ENCODE peak calls at places on chromosome 5, in seven cellular contexts. O is HFFc6, B is left lung, Z is RCC 7860, F is lower leg skin, N is RPMI7951, L is T-helper 9 cell. K is an unnamed sample.

GRCh38 chr5:113319256-113320053 is 115.3 kb downstream of the TSSK1B start:
- DNase-seq in L (no peak), B (no peak), Z (no peak), N (no peak), F (no peak), O (no peak), K (no peak)

GRCh38 chr5:8461543-8461942 is 592.6 kb downstream of the MTRR start:
- DNase-seq in L (no peak), Z (no peak), F (no peak), N (no peak), B (no peak), O (no peak), K (no peak)

GRCh38 chr5:73592546-73592945 is 27.0 kb downstream of the UTP15 start:
- DNase-seq in B (no peak), L (no peak), N (no peak), F (no peak), Z (no peak), O (peak; percentile 32), K (peak; percentile 82)

GRCh38 chr5:35822541-35822940 is 34.1 kb upstream of the IL7R start:
- DNase-seq in F (no peak), B (no peak), Z (no peak), N (no peak), O (no peak), L (peak; percentile 16), K (no peak)

GRCh38 chr5:79512692-79513518 is 1.0 kb downstream of the HOMER1 start:
- DNase-seq in Z (no peak), B (no peak), L (no peak), F (no peak), O (peak; percentile 13), N (peak; percentile 11), K (peak; percentile 44)

GRCh38 chr5:54832066-54832465 is 153.3 kb downstream of the ESM1 start:
- DNase-seq in O (peak; percentile 67), N (peak; percentile 28), Z (no peak), F (no peak), B (no peak), L (no peak), K (no peak)

GRCh38 chr5:32460702-32461101 is 16.2 kb upstream of the ZFR start:
- DNase-seq in L (no peak), B (no peak), N (no peak), Z (no peak), O (no peak), F (peak; percentile 14), K (no peak)

GRCh38 chr5:16483361-16483760 is 17.8 kb upstream of the ZNF622 start:
- DNase-seq in L (no peak), Z (no peak), O (no peak), B (no peak), N (no peak), F (no peak), K (no peak)

GRCh38 chr5:124668353-124669299 is 77.8 kb downstream of the ZNF608 start:
- DNase-seq in F (no peak), N (no peak), Z (no peak), B (no peak), O (no peak), L (no peak), K (no peak)

GRCh38 chr5:142749321-142749720 is 20.9 kb upstream of the ARHGAP26 start:
- DNase-seq in O (peak; percentile 46), F (no peak), Z (peak; percentile 46), L (no peak), B (no peak), N (peak; percentile 77), K (peak; percentile 68)

GRCh38 chr5:67291671-67292070 is 95.1 kb upstream of the CD180 start:
- DNase-seq in F (no peak), O (no peak), Z (no peak), N (no peak), B (no peak), L (no peak), K (no peak)

GRCh38 chr5:96629774-96630173 is 32.4 kb upstream of the CAST start:
- DNase-seq in N (peak; percentile 83), F (no peak), O (peak; percentile 88), B (peak; percentile 44), Z (peak; percentile 23), L (no peak), K (peak; percentile 80)

GRCh38 chr5:167049043-167049663 is 1242.3 kb upstream of the WWC1 start:
- DNase-seq in Z (peak; percentile 15), N (peak; percentile 20), L (no peak), O (no peak), B (no peak), F (no peak), K (peak; percentile 26)

GRCh38 chr5:159641371-159642039 is 274.8 kb upstream of the ADRA1B start:
- DNase-seq in L (no peak), Z (no peak), B (no peak), N (no peak), F (no peak), O (no peak), K (no peak)

GRCh38 chr5:14229734-14230133 is 86.6 kb downstream of the TRIO start:
- DNase-seq in B (no peak), L (no peak), Z (no peak), F (no peak), N (no peak), O (no peak), K (no peak)

GRCh38 chr5:162325143-162325727 is 257.7 kb downstream of the GABRG2 start:
- DNase-seq in F (no peak), B (no peak), O (no peak), Z (no peak), L (no peak), N (no peak), K (no peak)

GRCh38 chr5:147223951-147224791 is 10.7 kb upstream of the STK32A start:
- DNase-seq in F (no peak), L (no peak), N (peak; percentile 40), Z (no peak), B (no peak), O (peak; percentile 52), K (peak; percentile 42)

GRCh38 chr5:76660360-76660759 is 37.2 kb upstream of the F2RL2 start:
- DNase-seq in F (no peak), L (no peak), B (no peak), Z (no peak), N (no peak), O (peak; percentile 12), K (peak; percentile 13)

GRCh38 chr5:87246046-87246445 is 21.6 kb upstream of the RASA1 start:
- DNase-seq in F (no peak), O (no peak), N (no peak), L (no peak), B (no peak), Z (no peak), K (no peak)

GRCh38 chr5:111072949-111073682 is 1.6 kb downstream of the TSLP start:
- DNase-seq in F (peak; percentile 92), Z (peak; percentile 17), L (peak; percentile 34), B (peak; percentile 64), O (no peak), N (peak; percentile 36), K (peak; percentile 49)

GRCh38 chr5:172906436-172906835 is 52.8 kb upstream of the RPL26L1 start:
- DNase-seq in N (peak; percentile 37), O (peak; percentile 57), F (no peak), L (no peak), Z (no peak), B (no peak), K (peak; percentile 68)

GRCh38 chr5:59789197-59789596 is 104.3 kb downstream of the PDE4D start:
- DNase-seq in N (peak; percentile 39), F (no peak), L (no peak), B (no peak), Z (no peak), O (no peak), K (no peak)